ENCODE peak calls at places on chromosomes 2 and 18, in nine cellular contexts. M, Q, H, N, B, D, K, X and L are unnamed samples.

GRCh38 chr18:40582105-40582504 is 1372.9 kb upstream of the PIK3C3 start:
- DNase-seq in X (no peak), M (no peak), K (no peak), D (no peak), H (no peak), N (no peak), Q (no peak), B (no peak), L (no peak)

GRCh38 chr2:148533685-148534084 is 110.9 kb upstream of the EPC2 start:
- DNase-seq in H (no peak), N (no peak), B (no peak), D (no peak), M (no peak), K (no peak), X (no peak), Q (no peak), L (no peak)

GRCh38 chr2:174325932-174326879 is 8.5 kb upstream of the SP9 start:
- DNase-seq in X (no peak), M (no peak), D (peak), H (peak), N (no peak), B (no peak), Q (peak), K (no peak), L (peak)

GRCh38 chr18:58998421-58999203 is 133.9 kb downstream of the ZNF532 start:
- DNase-seq in B (peak), K (no peak), X (peak), M (no peak), H (no peak), D (peak), Q (no peak), N (peak), L (peak)

GRCh38 chr2:219517954-219518778 is 3.9 kb downstream of the ASIC4 start:
- DNase-seq in K (no peak), X (no peak), B (no peak), M (no peak), N (no peak), D (no peak), Q (no peak), H (no peak), L (no peak)

GRCh38 chr18:63178526-63178880 is 141.1 kb downstream of the BCL2 start:
- DNase-seq in K (no peak), Q (no peak), M (no peak), H (peak), B (no peak), N (no peak), X (peak), D (peak), L (no peak)

GRCh38 chr18:26865557-26865956 is at the start of gene AQP4:
- DNase-seq in X (no peak), K (no peak), M (no peak), B (no peak), Q (no peak), H (peak), N (no peak), D (no peak), L (no peak)

GRCh38 chr2:215619022-215619958 is 183.4 kb upstream of the FN1 start:
- DNase-seq in N (peak), D (no peak), Q (no peak), X (peak), B (no peak), M (peak), H (peak), K (peak), L (no peak)

GRCh38 chr2:64770137-64770780 is 116.5 kb upstream of the SERTAD2 start:
- DNase-seq in B (peak), N (no peak), M (no peak), X (peak), Q (no peak), D (no peak), K (no peak), H (no peak), L (no peak)

GRCh38 chr2:101149241-101150192 is 1.7 kb downstream of the TBC1D8 start:
- DNase-seq in N (peak), X (peak), M (no peak), B (no peak), K (no peak), H (no peak), Q (no peak), D (no peak), L (no peak)

GRCh38 chr18:23355206-23355605 is 97.9 kb upstream of the RIOK3 start:
- DNase-seq in X (no peak), D (no peak), H (no peak), K (no peak), M (no peak), B (no peak), N (peak), Q (no peak), L (no peak)

GRCh38 chr2:167767858-167768257 is 479.5 kb downstream of the STK39 start:
- DNase-seq in N (no peak), M (no peak), B (no peak), X (no peak), K (no peak), H (peak), D (no peak), Q (no peak), L (no peak)

GRCh38 chr2:144011098-144011497 is 508.8 kb downstream of the ZEB2 start:
- DNase-seq in N (no peak), K (no peak), X (no peak), D (no peak), Q (no peak), B (no peak), H (no peak), M (no peak), L (no peak)

GRCh38 chr18:10130626-10131025 is 216.8 kb downstream of the VAPA start:
- DNase-seq in B (no peak), H (no peak), M (no peak), Q (no peak), K (no peak), X (no peak), D (no peak), N (peak), L (no peak)

GRCh38 chr2:62196278-62196901 is 475 bp downstream of the B3GNT2 start:
- DNase-seq in B (no peak), M (peak), K (peak), Q (no peak), N (no peak), X (no peak), H (no peak), D (peak), L (no peak)

GRCh38 chr2:176151199-176152099 is at the start of gene HOXD4:
- DNase-seq in M (no peak), X (peak), Q (no peak), K (no peak), N (no peak), H (peak), D (no peak), B (no peak), L (no peak)

GRCh38 chr2:20224716-20225293 is at the start of gene SDC1:
- DNase-seq in D (peak), M (peak), Q (peak), K (peak), H (peak), X (peak), B (peak), N (peak), L (peak)

GRCh38 chr2:237536083-237536415 is 30.3 kb upstream of the PRLH start:
- DNase-seq in H (no peak), X (no peak), Q (no peak), M (no peak), K (no peak), D (no peak), B (no peak), N (no peak), L (no peak)

GRCh38 chr2:48107326-48107925 is 201.1 kb upstream of the FBXO11 start:
- DNase-seq in K (peak), D (no peak), N (peak), H (no peak), Q (no peak), B (peak), M (no peak), X (peak), L (peak)

GRCh38 chr2:236928353-236929153 is 157.1 kb upstream of the COPS8 start:
- DNase-seq in K (no peak), Q (no peak), M (no peak), D (no peak), X (peak), B (no peak), N (peak), H (no peak), L (no peak)

GRCh38 chr2:101818531-101819451 is 121.3 kb downstream of the MAP4K4 start:
- DNase-seq in K (no peak), D (no peak), X (no peak), B (peak), Q (no peak), M (no peak), N (peak), H (peak), L (no peak)

GRCh38 chr18:30925795-30926194 is 116.7 kb downstream of the DSC3 start:
- DNase-seq in Q (no peak), X (no peak), K (no peak), M (no peak), H (no peak), D (no peak), N (no peak), B (no peak), L (no peak)

GRCh38 chr2:51734115-51734514 is 702.2 kb upstream of the NRXN1 start:
- DNase-seq in X (peak), D (no peak), K (no peak), M (peak), Q (no peak), B (no peak), N (no peak), H (no peak), L (no peak)

GRCh38 chr2:191866675-191867506 is 20.0 kb upstream of the CAVIN2 start:
- DNase-seq in B (peak), X (peak), K (peak), Q (no peak), H (no peak), M (no peak), N (peak), D (no peak), L (peak)

GRCh38 chr18:25518716-25519053 is 166.7 kb upstream of the ZNF521 start:
- DNase-seq in B (no peak), M (no peak), Q (no peak), H (no peak), N (no peak), X (no peak), K (no peak), D (no peak), L (no peak)

GRCh38 chr2:67130526-67131309 is 266.4 kb upstream of the ETAA1 start:
- DNase-seq in Q (no peak), X (no peak), B (no peak), K (peak), N (peak), D (no peak), H (no peak), M (no peak), L (no peak)

GRCh38 chr18:79523221-79523737 is 127.5 kb downstream of the NFATC1 start:
- DNase-seq in Q (no peak), H (no peak), K (no peak), B (no peak), X (no peak), D (peak), M (no peak), N (no peak), L (no peak)

GRCh38 chr2:41736105-41736567 is 311.7 kb upstream of the PKDCC start:
- DNase-seq in N (no peak), H (no peak), K (no peak), B (no peak), Q (no peak), M (no peak), X (no peak), D (no peak), L (no peak)

GRCh38 chr2:17958486-17959092 is 80.1 kb downstream of the KCNS3 start:
- DNase-seq in D (no peak), N (no peak), M (no peak), Q (no peak), X (no peak), H (no peak), K (no peak), B (no peak), L (no peak)

GRCh38 chr2:212107989-212108388 is 430.6 kb downstream of the ERBB4 start:
- DNase-seq in B (no peak), M (no peak), X (no peak), N (no peak), D (no peak), K (no peak), H (no peak), Q (no peak), L (no peak)

GRCh38 chr2:231709981-231710750 is 1.8 kb downstream of the PTMA start:
- DNase-seq in N (peak), H (peak), Q (peak), M (peak), D (peak), B (peak), X (peak), K (peak), L (peak)

GRCh38 chr2:8653485-8653884 is 28.4 kb upstream of the ID2 start:
- DNase-seq in H (peak), M (no peak), D (peak), Q (no peak), B (no peak), N (no peak), K (no peak), X (peak), L (no peak)

GRCh38 chr2:178320011-178320410 is 125.7 kb downstream of the OSBPL6 start:
- DNase-seq in Q (no peak), K (no peak), D (no peak), N (peak), H (no peak), B (no peak), M (no peak), X (no peak), L (no peak)

GRCh38 chr2:205682239-205683021 is at the start of gene NRP2:
- DNase-seq in X (no peak), D (peak), Q (peak), B (peak), H (peak), K (peak), M (peak), N (peak), L (peak)

GRCh38 chr2:202934456-202934855 is 22.4 kb downstream of the CARF start:
- DNase-seq in Q (no peak), N (no peak), B (no peak), H (no peak), X (no peak), K (no peak), M (no peak), D (no peak), L (no peak)

GRCh38 chr2:239124152-239124899 is 276.4 kb downstream of the TWIST2 start:
- DNase-seq in D (no peak), K (no peak), H (no peak), X (no peak), B (no peak), Q (no peak), N (no peak), M (no peak), L (no peak)

GRCh38 chr2:136246086-136246669 is 128.2 kb upstream of the CXCR4 start:
- DNase-seq in N (peak), Q (no peak), B (no peak), K (no peak), M (peak), H (peak), X (peak), D (no peak), L (no peak)

GRCh38 chr2:74884866-74885265 is 50.9 kb downstream of the HK2 start:
- DNase-seq in D (no peak), X (no peak), N (no peak), B (no peak), K (no peak), H (no peak), Q (no peak), M (no peak), L (no peak)

GRCh38 chr2:26786207-26787023 is 559 bp downstream of the CENPA start:
- DNase-seq in B (no peak), D (no peak), Q (no peak), M (no peak), H (no peak), X (no peak), K (no peak), N (peak), L (peak)